ENCODE peak calls at places on chromosomes 11 and 22, in seven cellular contexts. One of them, this sample, is unnamed.

GRCh38 chr11:48012051-48012391 is 31.7 kb downstream of the PTPRJ start:
- DNase-seq in activated T-cell treated with anti-CD3 and anti-CD28 coated beads for 1 hour: no peak
- DNase-seq in activated CD4-positive, alpha-beta T cell treated with anti-CD3 and anti-CD28 coated beads, Interleukin-2, amount 50 U/mL, for 1 hour: peak; percentile 31
- DNase-seq in M059J: no peak
- DNase-seq in dorsolateral prefrontal cortex: no peak
- DNase-seq in T47D: no peak
- DNase-seq in left ventricle myocardium inferior: no peak
- DNase-seq in this sample: no peak

GRCh38 chr11:4610258-4610935 is 2.4 kb upstream of the TRIM68 start:
- DNase-seq in M059J: peak; percentile 45
- DNase-seq in T47D: no peak
- DNase-seq in left ventricle myocardium inferior: no peak
- DNase-seq in dorsolateral prefrontal cortex: no peak
- DNase-seq in activated CD4-positive, alpha-beta T cell treated with anti-CD3 and anti-CD28 coated beads, Interleukin-2, amount 50 U/mL, for 1 hour: no peak
- DNase-seq in activated T-cell treated with anti-CD3 and anti-CD28 coated beads for 1 hour: no peak
- DNase-seq in this sample: no peak

GRCh38 chr22:37604875-37605274 is 3.8 kb upstream of the GGA1 start:
- DNase-seq in M059J: no peak
- DNase-seq in T47D: no peak
- DNase-seq in activated CD4-positive, alpha-beta T cell treated with anti-CD3 and anti-CD28 coated beads, Interleukin-2, amount 50 U/mL, for 1 hour: peak; percentile 49
- DNase-seq in dorsolateral prefrontal cortex: no peak
- DNase-seq in activated T-cell treated with anti-CD3 and anti-CD28 coated beads for 1 hour: peak; percentile 41
- DNase-seq in left ventricle myocardium inferior: no peak
- DNase-seq in this sample: no peak

GRCh38 chr11:123833095-123833494 is 26.9 kb upstream of the OR6M1 start:
- DNase-seq in T47D: no peak
- DNase-seq in activated T-cell treated with anti-CD3 and anti-CD28 coated beads for 1 hour: no peak
- DNase-seq in left ventricle myocardium inferior: no peak
- DNase-seq in dorsolateral prefrontal cortex: no peak
- DNase-seq in M059J: peak; percentile 12
- DNase-seq in activated CD4-positive, alpha-beta T cell treated with anti-CD3 and anti-CD28 coated beads, Interleukin-2, amount 50 U/mL, for 1 hour: no peak
- DNase-seq in this sample: no peak

GRCh38 chr22:44587911-44588310 is 89.9 kb upstream of the RTL6 start:
- DNase-seq in activated T-cell treated with anti-CD3 and anti-CD28 coated beads for 1 hour: no peak
- DNase-seq in activated CD4-positive, alpha-beta T cell treated with anti-CD3 and anti-CD28 coated beads, Interleukin-2, amount 50 U/mL, for 1 hour: no peak
- DNase-seq in T47D: no peak
- DNase-seq in left ventricle myocardium inferior: no peak
- DNase-seq in M059J: no peak
- DNase-seq in dorsolateral prefrontal cortex: no peak
- DNase-seq in this sample: no peak

GRCh38 chr22:32713737-32714457 is 87.6 kb upstream of the TIMP3 start:
- DNase-seq in activated CD4-positive, alpha-beta T cell treated with anti-CD3 and anti-CD28 coated beads, Interleukin-2, amount 50 U/mL, for 1 hour: no peak
- DNase-seq in dorsolateral prefrontal cortex: no peak
- DNase-seq in M059J: no peak
- DNase-seq in T47D: no peak
- DNase-seq in left ventricle myocardium inferior: no peak
- DNase-seq in activated T-cell treated with anti-CD3 and anti-CD28 coated beads for 1 hour: no peak
- DNase-seq in this sample: no peak

GRCh38 chr22:18954941-18955571 is 19.0 kb upstream of the PRODH start:
- DNase-seq in T47D: no peak
- DNase-seq in activated CD4-positive, alpha-beta T cell treated with anti-CD3 and anti-CD28 coated beads, Interleukin-2, amount 50 U/mL, for 1 hour: no peak
- DNase-seq in dorsolateral prefrontal cortex: peak; percentile 41
- DNase-seq in left ventricle myocardium inferior: no peak
- DNase-seq in activated T-cell treated with anti-CD3 and anti-CD28 coated beads for 1 hour: no peak
- DNase-seq in M059J: no peak
- DNase-seq in this sample: no peak

GRCh38 chr11:43631732-43632131 is 48.8 kb upstream of the HSD17B12 start:
- DNase-seq in dorsolateral prefrontal cortex: no peak
- DNase-seq in activated T-cell treated with anti-CD3 and anti-CD28 coated beads for 1 hour: no peak
- DNase-seq in left ventricle myocardium inferior: no peak
- DNase-seq in T47D: no peak
- DNase-seq in M059J: no peak
- DNase-seq in activated CD4-positive, alpha-beta T cell treated with anti-CD3 and anti-CD28 coated beads, Interleukin-2, amount 50 U/mL, for 1 hour: no peak
- DNase-seq in this sample: no peak

GRCh38 chr11:94968334-94968958 is 4.9 kb downstream of the CWC15 start:
- DNase-seq in dorsolateral prefrontal cortex: no peak
- DNase-seq in M059J: peak; percentile 45
- DNase-seq in T47D: peak; percentile 17
- DNase-seq in activated T-cell treated with anti-CD3 and anti-CD28 coated beads for 1 hour: no peak
- DNase-seq in activated CD4-positive, alpha-beta T cell treated with anti-CD3 and anti-CD28 coated beads, Interleukin-2, amount 50 U/mL, for 1 hour: no peak
- DNase-seq in left ventricle myocardium inferior: no peak
- DNase-seq in this sample: no peak

GRCh38 chr22:38618682-38619081 is 37.5 kb downstream of the FAM227A start:
- DNase-seq in T47D: no peak
- DNase-seq in activated CD4-positive, alpha-beta T cell treated with anti-CD3 and anti-CD28 coated beads, Interleukin-2, amount 50 U/mL, for 1 hour: no peak
- DNase-seq in left ventricle myocardium inferior: no peak
- DNase-seq in activated T-cell treated with anti-CD3 and anti-CD28 coated beads for 1 hour: no peak
- DNase-seq in dorsolateral prefrontal cortex: no peak
- DNase-seq in M059J: peak; percentile 6
- DNase-seq in this sample: no peak

GRCh38 chr11:36375348-36376314 is 79.5 kb downstream of the PRR5L start:
- DNase-seq in left ventricle myocardium inferior: no peak
- DNase-seq in T47D: no peak
- DNase-seq in M059J: no peak
- DNase-seq in dorsolateral prefrontal cortex: no peak
- DNase-seq in activated CD4-positive, alpha-beta T cell treated with anti-CD3 and anti-CD28 coated beads, Interleukin-2, amount 50 U/mL, for 1 hour: no peak
- DNase-seq in activated T-cell treated with anti-CD3 and anti-CD28 coated beads for 1 hour: no peak
- DNase-seq in this sample: no peak

This sample was measured in anterior cingulate cortex.